ENCODE peak calls at places on chromosomes 4 and X, in four cellular contexts. H, L, K and Y are unnamed samples. For H3K4me1, the result is how much of the 10 kb centered on the place peaks cover.

GRCh38 chrX:151852294-151852693 is 60.4 kb upstream of the MAGEA4 start:
- DNase-seq in H (no peak), L (no peak), K (no peak), Y (no peak)

GRCh38 chr4:182906786-182907185 is 10.4 kb downstream of the DCTD start:
- DNase-seq in H (no peak), K (peak), L (no peak), Y (no peak)

GRCh38 chr4:42237010-42237409 is 84.6 kb upstream of the BEND4 start:
- DNase-seq in K (no peak), L (no peak), H (no peak), Y (no peak)

GRCh38 chr4:110959041-110959643 is 336.3 kb upstream of the PITX2 start:
- DNase-seq in H (no peak), K (peak), L (no peak), Y (no peak)

GRCh38 chr4:158236304-158237030 is 26.2 kb downstream of the TMEM144 start:
- DNase-seq in K (no peak), H (peak), L (no peak), Y (no peak)

GRCh38 chrX:138914751-138915150 is 203.2 kb upstream of the FGF13 start:
- DNase-seq in H (no peak), K (no peak), L (no peak), Y (no peak)

GRCh38 chrX:54817220-54817820 is 9.8 kb downstream of the MAGED2 start:
- DNase-seq in L (no peak), K (no peak), H (no peak), Y (no peak)

GRCh38 chr4:134365852-134366251 is 164.3 kb upstream of the PABPC4L start:
- DNase-seq in L (no peak), K (peak), H (no peak), Y (no peak)

GRCh38 chr4:88735554-88735953 is 37.9 kb upstream of the NAP1L5 start:
- DNase-seq in H (no peak), L (no peak), K (peak), Y (no peak)

GRCh38 chr4:150258569-150258968 is 180.3 kb downstream of the DCLK2 start:
- DNase-seq in L (no peak), K (no peak), H (no peak), Y (peak)

GRCh38 chr4:174214102-174214878 is 69.2 kb downstream of the FBXO8 start:
- DNase-seq in H (peak), L (no peak), K (no peak), Y (no peak)

GRCh38 chr4:76589402-76589801 is 154.4 kb downstream of the SHROOM3 start:
- DNase-seq in K (peak), L (peak), H (no peak), Y (no peak)

GRCh38 chr4:76589872-76590846 is 155.1 kb downstream of the SHROOM3 start:
- DNase-seq in K (peak), H (peak), L (peak), Y (peak)

GRCh38 chr4:76591992-76592391 is 157.0 kb downstream of the SHROOM3 start:
- DNase-seq in K (no peak), L (no peak), H (no peak), Y (no peak)

GRCh38 chr4:76588268-76588667 is 153.2 kb downstream of the SHROOM3 start:
- DNase-seq in H (no peak), K (no peak), L (no peak), Y (no peak)

DNA sequence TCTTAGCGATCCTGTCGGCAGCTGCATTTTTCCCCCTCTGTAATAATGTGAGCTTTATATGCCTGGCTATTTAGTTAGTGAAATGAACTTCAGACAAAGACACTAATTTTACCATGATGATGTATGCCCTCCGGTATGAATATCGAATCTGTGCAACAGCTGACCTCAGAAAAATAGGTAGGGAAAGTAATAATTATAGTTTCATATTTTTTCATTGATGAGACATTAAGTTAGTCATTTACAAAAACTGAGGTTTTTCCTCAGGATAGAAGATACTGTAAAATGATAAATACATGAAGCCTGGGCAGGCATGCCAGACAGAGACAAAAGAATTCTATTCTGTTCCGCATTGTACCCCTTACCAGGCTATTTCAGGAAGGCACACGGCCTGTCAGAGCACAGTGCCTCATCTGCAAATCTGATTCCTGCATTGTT is 155.8 kb downstream of the SHROOM3 start:
- DNase-seq in H (no peak), L (no peak), K (peak), Y (no peak)
- H3K27ac ChIP-seq in H (peak), L (peak), K (peak), Y (peak)

GRCh38 chr4:143351149-143351691 is 14.5 kb downstream of the GAB1 start:
- DNase-seq in L (no peak), H (peak), K (no peak), Y (no peak)
- H3K4me1 ChIP-seq in L (under half), H (under half), K (under half), Y (under half)

GRCh38 chrX:134374294-134374693 is 85.7 kb upstream of the HPRT1 start:
- DNase-seq in L (no peak), H (no peak), K (no peak), Y (no peak)

GRCh38 chrX:134375691-134376090 is 84.3 kb upstream of the HPRT1 start:
- DNase-seq in L (no peak), H (no peak), K (no peak), Y (no peak)

GRCh38 chrX:134373736-134374135 is 86.2 kb upstream of the HPRT1 start:
- DNase-seq in H (no peak), L (no peak), K (no peak), Y (no peak)

GRCh38 chrX:134377537-134377936 is 82.4 kb upstream of the HPRT1 start:
- DNase-seq in L (no peak), K (peak), H (no peak), Y (no peak)

DNA sequence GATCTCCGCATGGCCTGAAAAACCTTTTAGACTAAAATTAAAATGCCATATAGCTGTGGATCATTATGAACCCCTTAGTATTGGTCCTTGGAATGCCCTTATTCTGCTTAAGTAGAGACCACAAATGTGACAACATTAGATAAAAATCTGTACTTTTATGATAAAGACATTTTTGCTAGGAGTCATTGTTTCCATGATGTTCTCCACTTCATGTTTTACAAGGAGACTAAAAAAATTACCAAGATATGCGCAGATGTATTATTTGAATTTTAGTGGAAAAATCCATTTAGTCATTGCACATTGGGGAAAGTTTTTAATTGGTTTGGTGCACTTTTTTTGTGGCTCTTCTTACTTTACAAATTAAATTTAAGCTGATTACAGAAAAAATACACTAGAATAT is 85.1 kb upstream of the HPRT1 start:
- DNase-seq in L (no peak), H (no peak), K (no peak), Y (no peak)
- H3K27ac ChIP-seq in L (no peak), H (no peak), K (no peak), Y (no peak)

GRCh38 chr4:23934915-23935314 is 45.1 kb upstream of the PPARGC1A start:
- DNase-seq in L (peak), H (peak), K (peak), Y (no peak)
- H3K4me1 ChIP-seq in L (under half), H (under half), K (under half), Y (under half)

DNA sequence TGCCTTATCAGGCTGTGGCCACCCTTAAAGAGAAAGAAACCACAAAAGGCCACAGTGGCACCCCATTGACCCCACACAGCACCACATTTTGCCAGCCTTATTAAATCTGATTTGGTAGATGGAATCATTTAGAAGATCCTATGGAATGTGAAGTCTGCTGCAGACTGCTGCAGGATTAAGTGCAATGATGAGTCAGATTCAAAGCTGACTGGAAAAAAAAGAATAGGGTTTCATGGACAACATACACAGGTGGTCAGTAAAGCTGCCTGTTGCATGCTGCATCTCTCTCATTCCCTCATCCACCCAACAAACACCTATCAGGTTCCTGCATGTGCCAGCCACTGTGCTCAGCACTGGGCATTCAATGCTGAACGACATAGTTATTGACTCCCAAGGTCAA is 56.6 kb downstream of the CHST7 start:
- DNase-seq in L (no peak), K (peak), H (no peak), Y (no peak)
- H3K27ac ChIP-seq in L (no peak), K (no peak), H (no peak), Y (no peak)

GRCh38 chr4:53541577-53542206 is 49.6 kb downstream of the LNX1 start:
- DNase-seq in H (no peak), K (peak), L (no peak), Y (no peak)
- H3K4me1 ChIP-seq in H (under half), K (under half), L (under half), Y (under half)

GRCh38 chrX:53321216-53321942 is 40.0 kb upstream of the IQSEC2 start:
- DNase-seq in K (no peak), L (no peak), H (peak), Y (no peak)

GRCh38 chrX:53321943-53322497 is 40.6 kb upstream of the IQSEC2 start:
- DNase-seq in L (no peak), H (no peak), K (no peak), Y (no peak)

GRCh38 chrX:53320543-53321215 is 39.3 kb upstream of the IQSEC2 start:
- DNase-seq in K (no peak), H (no peak), L (no peak), Y (peak)

GRCh38 chrX:53318766-53319353 is 37.5 kb upstream of the IQSEC2 start:
- DNase-seq in L (no peak), H (no peak), K (no peak), Y (no peak)

GRCh38 chrX:53319614-53320542 is 38.5 kb upstream of the IQSEC2 start:
- DNase-seq in H (peak), K (no peak), L (no peak), Y (no peak)
- H3K27ac ChIP-seq in H (no peak), K (no peak), L (no peak), Y (no peak)

DNA sequence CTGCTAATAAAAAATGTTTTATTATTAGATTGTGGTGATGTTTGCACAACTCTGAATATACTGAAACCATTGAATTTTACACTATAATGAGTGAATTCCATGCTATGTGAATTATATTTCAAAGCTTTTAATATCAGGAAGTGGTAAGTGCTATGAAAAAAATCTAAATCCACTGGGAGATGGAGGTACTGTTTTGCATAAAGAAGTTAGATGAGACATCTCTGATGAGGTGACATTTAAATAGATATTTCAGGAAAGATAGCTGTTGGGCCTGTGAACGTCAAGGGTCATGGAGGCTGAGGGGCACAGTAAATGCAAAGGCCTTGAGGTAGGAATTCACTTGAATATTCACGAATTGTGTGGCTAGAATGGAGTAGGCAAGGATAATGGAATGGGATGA is 12.3 kb downstream of the DCUN1D4 start:
- DNase-seq in K (no peak), H (no peak), L (no peak), Y (no peak)
- H3K4me1 ChIP-seq in K (under half), H (under half), L (under half), Y (under half)